ENCODE peak calls at places on chromosomes 4 and X, in four cellular contexts. One of them, this sample, is unnamed.

GRCh38 chrX:97685753-97686152 is 802.0 kb downstream of the RPA4 start:
- DNase-seq in iPS DF 6.9: no peak
- DNase-seq in HEK293T: peak
- DNase-seq in iPS-NIHi11: no peak
- DNase-seq in this sample: no peak

GRCh38 chr4:163063891-163064290 is 102.8 kb downstream of the NAF1 start:
- DNase-seq in iPS DF 6.9: no peak
- DNase-seq in HEK293T: no peak
- DNase-seq in iPS-NIHi11: no peak
- DNase-seq in this sample: no peak

GRCh38 chr4:105894570-105895323 is 524 bp upstream of the NPNT start:
- DNase-seq in iPS-NIHi11: peak
- DNase-seq in iPS DF 6.9: no peak
- DNase-seq in HEK293T: peak
- DNase-seq in this sample: no peak

GRCh38 chr4:3387943-3388348 is 53.8 kb upstream of the HGFAC start:
- DNase-seq in iPS-NIHi11: peak
- DNase-seq in iPS DF 6.9: no peak
- DNase-seq in HEK293T: no peak
- DNase-seq in this sample: no peak

GRCh38 chr4:149933883-149934282 is 118.2 kb upstream of the IQCM start:
- DNase-seq in iPS-NIHi11: no peak
- DNase-seq in HEK293T: no peak
- DNase-seq in iPS DF 6.9: no peak
- DNase-seq in this sample: no peak

GRCh38 chr4:152356428-152357034 is 179.4 kb downstream of the FBXW7 start:
- DNase-seq in iPS DF 6.9: no peak
- DNase-seq in HEK293T: no peak
- DNase-seq in iPS-NIHi11: no peak
- DNase-seq in this sample: no peak

GRCh38 chr4:79652232-79652631 is 244.2 kb upstream of the GK2 start:
- DNase-seq in iPS DF 6.9: no peak
- DNase-seq in iPS-NIHi11: no peak
- DNase-seq in HEK293T: no peak
- DNase-seq in this sample: no peak

GRCh38 chr4:80043534-80043933 is 29.5 kb downstream of the ANTXR2 start:
- DNase-seq in HEK293T: no peak
- DNase-seq in iPS-NIHi11: no peak
- DNase-seq in iPS DF 6.9: no peak
- DNase-seq in this sample: no peak

GRCh38 chr4:14180166-14180565 is 552.6 kb upstream of the BOD1L1 start:
- DNase-seq in iPS DF 6.9: no peak
- DNase-seq in HEK293T: no peak
- DNase-seq in iPS-NIHi11: no peak
- DNase-seq in this sample: no peak

GRCh38 chr4:76641758-76642157 is 206.7 kb downstream of the SHROOM3 start:
- DNase-seq in iPS DF 6.9: no peak
- DNase-seq in HEK293T: no peak
- DNase-seq in iPS-NIHi11: no peak
- DNase-seq in this sample: no peak

GRCh38 chr4:52618795-52619590 is 40.1 kb downstream of the USP46 start:
- DNase-seq in iPS-NIHi11: peak
- DNase-seq in HEK293T: peak
- DNase-seq in iPS DF 6.9: no peak
- DNase-seq in this sample: no peak

GRCh38 chr4:39718366-39719323 is 20.7 kb downstream of the UBE2K start:
- DNase-seq in iPS DF 6.9: no peak
- DNase-seq in HEK293T: no peak
- DNase-seq in iPS-NIHi11: no peak
- DNase-seq in this sample: peak

GRCh38 chrX:18707442-18708049 is at the start of gene PPEF1:
- DNase-seq in HEK293T: peak
- DNase-seq in iPS DF 6.9: no peak
- DNase-seq in iPS-NIHi11: no peak
- DNase-seq in this sample: no peak

GRCh38 chrX:101904996-101905395 is 26.8 kb downstream of the ZMAT1 start:
- DNase-seq in iPS DF 6.9: no peak
- DNase-seq in HEK293T: no peak
- DNase-seq in iPS-NIHi11: no peak
- DNase-seq in this sample: no peak

GRCh38 chr4:26003072-26003471 is 89.1 kb downstream of the SMIM20 start:
- DNase-seq in HEK293T: no peak
- DNase-seq in iPS-NIHi11: no peak
- DNase-seq in iPS DF 6.9: no peak
- DNase-seq in this sample: no peak

GRCh38 chrX:150240643-150240970 is 122.5 kb upstream of the MAMLD1 start:
- DNase-seq in iPS DF 6.9: no peak
- DNase-seq in iPS-NIHi11: no peak
- DNase-seq in HEK293T: no peak
- DNase-seq in this sample: no peak

GRCh38 chr4:159240690-159241089 is 137.8 kb downstream of the RAPGEF2 start:
- DNase-seq in HEK293T: no peak
- DNase-seq in iPS DF 6.9: no peak
- DNase-seq in iPS-NIHi11: no peak
- DNase-seq in this sample: no peak

GRCh38 chrX:74931214-74931613 is 6.0 kb upstream of the NEXMIF start:
- DNase-seq in iPS DF 6.9: peak
- DNase-seq in HEK293T: no peak
- DNase-seq in iPS-NIHi11: peak
- DNase-seq in this sample: no peak

GRCh38 chr4:177554966-177555574 is 112.8 kb upstream of the AGA start:
- DNase-seq in HEK293T: peak
- DNase-seq in iPS-NIHi11: peak
- DNase-seq in iPS DF 6.9: no peak
- DNase-seq in this sample: peak

GRCh38 chr4:48396043-48396442 is 54.7 kb downstream of the SLAIN2 start:
- DNase-seq in iPS DF 6.9: no peak
- DNase-seq in iPS-NIHi11: no peak
- DNase-seq in HEK293T: no peak
- DNase-seq in this sample: no peak

GRCh38 chr4:110458494-110459266 is 17.3 kb upstream of the ENPEP start:
- DNase-seq in iPS DF 6.9: no peak
- DNase-seq in iPS-NIHi11: no peak
- DNase-seq in HEK293T: no peak
- DNase-seq in this sample: no peak

GRCh38 chr4:113636877-113637276 is 124.7 kb downstream of the CAMK2D start:
- DNase-seq in iPS DF 6.9: no peak
- DNase-seq in HEK293T: no peak
- DNase-seq in iPS-NIHi11: no peak
- DNase-seq in this sample: no peak

GRCh38 chr4:4323705-4324534 is 33.9 kb downstream of the ZBTB49 start:
- DNase-seq in HEK293T: no peak
- DNase-seq in iPS-NIHi11: no peak
- DNase-seq in iPS DF 6.9: no peak
- DNase-seq in this sample: no peak

GRCh38 chr4:174460684-174461083 is 61.6 kb downstream of the HPGD start:
- DNase-seq in iPS-NIHi11: no peak
- DNase-seq in HEK293T: no peak
- DNase-seq in iPS DF 6.9: no peak
- DNase-seq in this sample: no peak

GRCh38 chr4:141246243-141246642 is 25.5 kb downstream of the ZNF330 start:
- DNase-seq in iPS-NIHi11: no peak
- DNase-seq in iPS DF 6.9: no peak
- DNase-seq in HEK293T: no peak
- DNase-seq in this sample: no peak